ENCODE peak calls at places on chromosome 10, in six cellular contexts. G is GM13976, I is HFFc6, Y is bronchial epithelial cell, F is spleen, M is H9. O is an unnamed sample.

GRCh38 chr10:17272648-17273047 is 44.6 kb downstream of the VIM start:
- DNase-seq in G (no peak), I (no peak), Y (no peak), F (no peak), M (no peak), O (no peak)

GRCh38 chr10:31011017-31011659 is 20.5 kb downstream of the ZNF438 start:
- DNase-seq in G (no peak), I (no peak), Y (no peak), F (no peak), M (no peak), O (no peak)

GRCh38 chr10:78025685-78026364 is 3.5 kb downstream of the POLR3A start:
- DNase-seq in G (no peak), I (peak), Y (peak), F (no peak), M (no peak), O (no peak)

GRCh38 chr10:133195611-133196010 is 34.4 kb upstream of the UTF1 start:
- DNase-seq in G (no peak), I (no peak), Y (no peak), F (peak), M (no peak), O (no peak)

GRCh38 chr10:98374176-98374969 is 40.6 kb downstream of the PYROXD2 start:
- DNase-seq in G (no peak), I (peak), Y (peak), F (no peak), M (no peak), O (no peak)

GRCh38 chr10:19767876-19768275 is 48.4 kb upstream of the PLXDC2 start:
- DNase-seq in G (no peak), I (no peak), Y (peak), F (no peak), M (peak), O (no peak)

GRCh38 chr10:102434251-102434913 is 2.0 kb upstream of the CUEDC2 start:
- DNase-seq in G (no peak), I (no peak), Y (peak), F (no peak), M (no peak), O (peak)

GRCh38 chr10:116708386-116708785 is 34.0 kb downstream of the HSPA12A start:
- DNase-seq in G (no peak), I (peak), Y (peak), F (no peak), M (no peak), O (no peak)

GRCh38 chr10:59234814-59235429 is 58.5 kb downstream of the PHYHIPL start:
- DNase-seq in G (no peak), I (peak), Y (peak), F (no peak), M (no peak), O (peak)

DNA sequence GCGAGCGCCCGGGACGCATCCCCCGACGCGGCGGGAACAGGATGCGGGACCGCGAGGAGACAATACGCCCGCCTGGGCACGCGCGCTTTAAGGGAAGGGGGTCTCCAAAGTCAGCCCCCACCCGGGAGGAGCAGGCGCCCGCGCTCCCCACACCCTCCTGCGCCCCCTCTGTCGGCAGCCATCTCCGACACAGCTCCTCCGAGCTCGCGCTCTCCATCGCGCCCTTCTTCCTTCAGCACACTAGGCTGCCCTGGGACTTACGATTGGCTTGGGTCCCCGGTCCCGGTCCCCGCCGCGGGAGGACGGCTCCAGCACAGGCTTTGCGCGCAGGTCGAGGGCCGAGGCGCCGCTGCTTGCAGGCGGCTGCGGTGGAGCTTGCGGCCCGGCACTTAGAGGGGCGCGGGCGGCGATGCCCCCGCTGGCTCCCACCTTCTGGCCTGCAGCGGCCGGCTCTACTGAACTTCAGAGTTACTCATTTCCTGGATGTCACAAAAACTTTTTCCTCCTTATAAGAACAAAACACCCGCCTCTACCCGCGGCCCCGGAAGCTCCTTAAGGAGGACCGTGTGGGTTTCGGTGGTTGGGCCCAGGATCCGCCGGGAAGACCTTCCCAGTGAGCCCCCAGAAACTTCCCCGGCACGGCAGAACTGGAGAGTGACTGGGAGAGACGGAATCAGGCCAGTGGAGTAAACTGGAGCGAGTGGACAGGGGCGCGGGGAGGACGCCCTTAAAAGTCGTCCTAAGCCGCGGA is at the start of gene ITPRIP:
- DNase-seq in G (peak), I (peak), Y (peak), F (peak), M (peak), O (peak)
- TF ChIP-seq CTCF in G (peak), I (peak), Y (peak), F (no peak), M (peak), O (peak)

DNA sequence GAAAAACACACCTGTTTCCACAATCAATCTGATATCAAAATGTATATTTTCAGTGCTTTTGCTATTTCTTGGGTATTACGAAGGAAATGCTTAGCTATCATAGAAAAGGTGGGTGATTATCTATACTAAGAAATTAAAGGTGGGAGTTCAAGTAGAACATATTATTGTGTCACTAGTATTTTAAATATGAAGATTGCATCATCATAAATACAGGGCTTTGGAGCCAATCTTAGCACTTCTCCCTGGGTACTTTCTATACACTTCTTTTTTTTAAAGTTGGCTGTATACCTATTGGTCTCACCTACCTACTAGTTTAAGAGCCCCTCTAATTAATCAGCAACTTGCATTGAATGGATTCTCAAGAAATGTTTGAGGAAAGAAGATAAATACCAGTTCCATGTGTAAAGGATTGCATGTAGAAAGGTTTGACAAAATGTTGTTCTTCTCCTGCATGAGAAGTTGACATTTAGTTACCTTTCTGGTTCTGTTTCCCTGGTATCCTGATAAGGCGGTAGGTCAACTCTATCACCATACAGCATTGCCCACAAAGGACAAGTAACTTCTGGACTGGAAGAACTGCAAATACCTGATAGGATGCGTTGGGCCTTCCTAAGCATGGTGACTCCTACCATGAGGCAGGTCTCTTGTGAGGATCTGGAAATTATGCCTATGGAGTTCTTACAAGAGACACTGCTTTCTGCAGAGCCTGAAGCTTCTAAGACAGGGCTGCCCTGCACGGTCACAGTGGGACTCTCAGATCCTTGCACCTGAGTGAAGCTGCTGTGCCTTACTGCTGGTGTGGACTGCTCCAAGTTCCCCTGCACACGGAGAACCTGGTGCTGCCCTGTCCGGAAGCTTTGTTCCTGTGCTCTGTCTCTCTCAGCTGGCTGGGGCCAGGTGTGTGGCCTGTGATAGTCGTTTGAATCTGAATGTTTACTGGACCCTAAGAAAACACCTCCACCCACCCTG is 32.1 kb upstream of the PDSS1 start:
- DNase-seq in G (no peak), I (no peak), Y (no peak), F (no peak), M (no peak), O (no peak)
- TF ChIP-seq CTCF in G (no peak), I (no peak), Y (no peak), F (no peak), M (no peak), O (no peak)

GRCh38 chr10:99623919-99624318 is 3.7 kb upstream of the SLC25A28 start:
- DNase-seq in G (no peak), I (no peak), Y (no peak), F (no peak), M (no peak), O (no peak)
- TF ChIP-seq CTCF in G (no peak), I (no peak), Y (no peak), F (no peak), M (no peak), O (no peak)

GRCh38 chr10:109727436-109727835 is 195.9 kb downstream of the XPNPEP1 start:
- DNase-seq in G (no peak), I (no peak), Y (no peak), F (no peak), M (no peak), O (no peak)
- TF ChIP-seq CTCF in G (no peak), I (no peak), Y (no peak), F (no peak), M (no peak), O (no peak)

DNA sequence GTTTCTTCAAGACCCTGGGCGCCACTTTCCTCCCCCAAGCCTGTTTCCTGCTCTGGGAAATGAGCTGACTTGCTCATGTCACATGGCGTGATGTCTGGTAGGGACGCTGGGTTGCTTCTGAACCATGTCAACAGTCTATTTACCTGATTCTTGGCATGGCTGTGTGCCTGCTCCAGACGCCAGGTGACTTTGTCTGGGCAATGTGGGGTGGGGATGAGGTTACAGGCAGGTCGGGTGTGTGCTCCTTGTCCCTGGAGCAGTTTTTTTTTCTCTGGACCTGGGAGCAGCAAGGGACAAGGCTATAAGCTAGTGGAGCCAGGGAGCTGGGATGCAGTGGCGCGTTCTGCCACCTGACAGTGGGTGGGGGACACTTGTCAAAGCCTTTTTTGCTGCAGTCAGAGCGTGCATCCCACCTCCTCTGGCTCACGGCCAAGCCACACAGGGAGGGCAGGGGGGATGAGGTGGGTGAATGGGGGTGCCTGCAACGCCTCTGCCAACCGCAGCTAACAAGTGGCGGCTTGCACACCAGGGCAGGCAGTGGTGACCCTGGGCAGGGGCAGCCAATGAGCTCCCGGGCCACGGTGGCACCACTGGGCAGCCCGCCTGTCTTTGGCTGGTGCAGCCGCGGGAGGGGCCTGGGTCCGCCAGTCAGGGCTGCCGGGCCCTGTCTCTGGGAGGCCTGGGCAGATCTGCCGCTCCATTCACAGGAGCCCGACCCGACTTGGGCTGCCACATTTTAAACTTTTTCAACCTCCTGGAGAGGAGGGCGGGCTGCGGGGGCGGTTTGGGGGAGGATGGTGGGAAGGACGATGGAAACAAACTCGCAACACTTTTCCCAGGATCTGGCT is 22.9 kb downstream of the DNAJB12 start:
- DNase-seq in G (peak), I (no peak), Y (peak), F (peak), M (peak), O (peak)
- TF ChIP-seq CTCF in G (no peak), I (no peak), Y (peak), F (peak), M (peak), O (no peak)

GRCh38 chr10:5012595-5012994 is 8.9 kb upstream of the AKR1C2 start:
- DNase-seq in G (no peak), I (no peak), Y (no peak), F (no peak), M (no peak), O (no peak)
- TF ChIP-seq CTCF in G (no peak), I (no peak), Y (no peak), F (no peak), M (no peak), O (no peak)

GRCh38 chr10:80530251-80530650 is 7.5 kb upstream of the SH2D4B start:
- DNase-seq in G (no peak), I (peak), Y (peak), F (no peak), M (no peak), O (no peak)
- TF ChIP-seq CTCF in G (peak), I (peak), Y (peak), F (no peak), M (peak), O (no peak)

GRCh38 chr10:113711142-113711541 is 31.4 kb downstream of the CASP7 start:
- DNase-seq in G (no peak), I (no peak), Y (no peak), F (no peak), M (no peak), O (no peak)

GRCh38 chr10:113713297-113713982 is 33.7 kb downstream of the CASP7 start:
- DNase-seq in G (no peak), I (no peak), Y (no peak), F (no peak), M (no peak), O (no peak)

GRCh38 chr10:113709221-113709838 is 29.6 kb downstream of the CASP7 start:
- DNase-seq in G (no peak), I (peak), Y (peak), F (no peak), M (no peak), O (no peak)

GRCh38 chr10:113712755-113713154 is 33.0 kb downstream of the CASP7 start:
- DNase-seq in G (no peak), I (no peak), Y (no peak), F (no peak), M (peak), O (no peak)

DNA sequence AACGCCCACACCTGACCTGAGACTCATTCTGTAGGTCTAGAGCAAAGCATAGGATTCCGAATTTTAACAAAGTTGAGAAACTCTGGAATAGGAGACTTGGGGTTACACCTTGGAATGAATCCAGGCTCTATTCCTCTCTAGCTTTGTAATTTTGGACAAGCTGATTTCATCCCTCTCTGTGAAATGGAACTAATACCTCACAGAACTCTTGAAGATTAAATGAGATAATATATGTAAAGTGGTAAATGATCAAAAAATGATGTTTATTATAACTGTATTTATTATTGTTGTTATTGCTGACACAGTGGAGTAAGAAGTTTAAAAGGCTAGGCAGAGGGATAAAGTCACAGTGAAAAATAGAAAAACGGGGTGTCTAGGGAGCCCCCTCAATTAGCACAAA is 32.3 kb downstream of the CASP7 start:
- DNase-seq in G (no peak), I (no peak), Y (no peak), F (no peak), M (no peak), O (no peak)
- TF ChIP-seq CTCF in G (no peak), I (no peak), Y (no peak), F (no peak), M (no peak), O (no peak)

DNA sequence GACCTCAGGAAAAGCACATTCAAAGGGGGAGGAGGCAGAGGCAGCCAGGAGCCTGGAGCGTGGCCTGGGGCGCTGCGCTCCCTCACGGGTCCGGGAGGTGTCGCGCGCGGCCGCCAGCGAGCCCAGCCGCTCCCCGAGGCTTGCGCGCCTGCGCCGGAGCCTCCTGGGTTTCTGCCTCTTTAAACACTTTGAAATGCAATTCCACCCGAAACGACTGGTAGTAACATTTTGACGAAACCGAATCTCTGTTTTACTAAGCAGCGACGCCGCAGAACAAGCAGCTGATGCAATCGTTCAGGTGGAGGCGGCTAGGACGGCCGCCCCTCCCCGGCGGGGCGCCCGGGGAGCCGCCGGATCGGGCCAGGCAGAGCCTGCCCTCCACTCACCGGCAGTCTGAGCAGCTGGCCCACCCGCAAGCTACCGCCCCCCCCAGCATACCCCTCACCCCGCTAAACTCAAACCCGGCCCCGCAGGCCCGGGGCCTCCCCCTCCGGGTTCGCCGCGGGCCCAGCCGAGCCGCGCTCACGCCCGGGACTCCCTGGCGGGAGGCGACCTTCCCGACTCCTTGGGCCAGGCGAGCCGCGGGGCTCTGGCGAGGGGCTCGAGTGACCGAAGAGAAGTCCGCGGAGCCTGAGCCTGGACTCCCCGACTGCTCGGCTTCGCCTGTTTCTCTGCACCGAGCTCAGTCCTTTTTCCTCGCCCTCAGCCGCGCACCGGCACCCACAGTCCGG is 3.3 kb downstream of the MKX start:
- DNase-seq in G (peak), I (peak), Y (peak), F (peak), M (peak), O (peak)
- TF ChIP-seq CTCF in G (peak), I (peak), Y (peak), F (peak), M (peak), O (peak)